ENCODE peak calls at places on chromosomes 7 and 10, in eight cellular contexts. K is iPS DF 19.7; O is hypothalamus; Z is activated CD4-positive, alpha-beta T cell treated with anti-CD3 and anti-CD28 coated beads, Interleukin-2, amount 10 ng/mL, durations not matched to agents 7 days and 5 days; C is smooth muscle cell of the brain vasculature; S is effector CD4-positive, alpha-beta T cell; W is NT2/D1; Q is GM04503. V is an unnamed sample.

GRCh38 chr10:113329121-113329596 is 223.7 kb upstream of the HABP2 start:
- DNase-seq in S (no peak), Z (no peak), W (no peak), Q (peak), O (no peak), K (no peak), C (peak), V (no peak)

GRCh38 chr7:43535810-43536585 is 46.9 kb upstream of the STK17A start:
- DNase-seq in S (no peak), Z (no peak), O (no peak), C (peak), Q (peak), W (no peak), K (no peak), V (no peak)

GRCh38 chr10:78563224-78563764 is 505.5 kb upstream of the ZMIZ1 start:
- DNase-seq in O (no peak), S (no peak), K (no peak), Z (no peak), Q (no peak), W (no peak), C (no peak), V (no peak)

GRCh38 chr10:63227207-63227895 is 94.2 kb downstream of the NRBF2 start:
- DNase-seq in S (no peak), Q (no peak), O (no peak), C (no peak), Z (no peak), W (no peak), K (no peak), V (no peak)

GRCh38 chr10:128210215-128211063 is 84.2 kb upstream of the MKI67 start:
- DNase-seq in Q (no peak), O (peak), K (no peak), C (no peak), W (no peak), S (peak), Z (peak), V (peak)

GRCh38 chr10:693506-693905 is 4.0 kb upstream of the DIP2C start:
- DNase-seq in S (no peak), W (no peak), Q (no peak), Z (no peak), O (no peak), K (no peak), C (no peak), V (no peak)

GRCh38 chr7:103031781-103032180 is 42.8 kb downstream of the FBXL13 start:
- DNase-seq in W (no peak), C (no peak), O (no peak), Z (no peak), Q (peak), K (no peak), S (no peak), V (no peak)

GRCh38 chr10:44389150-44389549 is 4.3 kb upstream of the CXCL12 start:
- DNase-seq in Z (no peak), Q (no peak), S (no peak), K (no peak), W (no peak), C (no peak), O (no peak), V (no peak)

GRCh38 chr10:75329190-75329745 is 72.3 kb downstream of the ZNF503 start:
- DNase-seq in K (no peak), O (no peak), W (no peak), Z (no peak), C (no peak), Q (no peak), S (no peak), V (no peak)

GRCh38 chr7:33395340-33395739 is 266.0 kb downstream of the BBS9 start:
- DNase-seq in C (no peak), Z (no peak), S (no peak), O (no peak), W (no peak), Q (no peak), K (no peak), V (no peak)

GRCh38 chr7:107035446-107035845 is 9.1 kb upstream of the PRKAR2B start:
- DNase-seq in Z (no peak), K (no peak), S (no peak), Q (peak), C (no peak), W (no peak), O (no peak), V (no peak)

GRCh38 chr10:126684171-126684745 is 13.8 kb upstream of the C10orf90 start:
- DNase-seq in W (no peak), K (no peak), Z (no peak), O (no peak), Q (no peak), S (no peak), C (no peak), V (no peak)

GRCh38 chr7:142353147-142354058 is 95.5 kb upstream of the PRSS58 start:
- DNase-seq in K (no peak), O (no peak), Z (no peak), Q (no peak), S (no peak), C (no peak), W (no peak), V (no peak)

GRCh38 chr10:62501547-62501946 is 127.4 kb downstream of the ZNF365 start:
- DNase-seq in S (no peak), C (no peak), K (no peak), Q (no peak), Z (no peak), W (no peak), O (no peak), V (no peak)